ENCODE peak calls at places on chromosome 1, in ten cellular contexts. One of them, this sample, is unnamed.
A peak's percentile ranks its signal among the peaks of the same experiment; 100 is the strongest.

GRCh38 chr1:213598263-213598662 is 389.5 kb upstream of the PROX1 start:
- DNase-seq in spleen: no peak
- DNase-seq in right atrium auricular region: no peak
- DNase-seq in mammary epithelial cell: no peak
- DNase-seq in heart left ventricle: no peak
- DNase-seq in endothelial cell of umbilical vein: no peak
- DNase-seq in DND-41: no peak
- DNase-seq in brain microvascular endothelial cell: no peak
- DNase-seq in MM.1S: no peak
- DNase-seq in Panc1: no peak
- DNase-seq in this sample: no peak

GRCh38 chr1:160129966-160130365 is 14.4 kb downstream of the ATP1A2 start:
- DNase-seq in heart left ventricle: no peak
- DNase-seq in brain microvascular endothelial cell: no peak
- DNase-seq in MM.1S: no peak
- DNase-seq in DND-41: no peak
- DNase-seq in right atrium auricular region: no peak
- DNase-seq in Panc1: no peak
- DNase-seq in mammary epithelial cell: no peak
- DNase-seq in endothelial cell of umbilical vein: no peak
- DNase-seq in spleen: no peak
- DNase-seq in this sample: no peak

GRCh38 chr1:73765551-73766233 is 432.3 kb downstream of the LRRIQ3 start:
- DNase-seq in brain microvascular endothelial cell: no peak
- DNase-seq in endothelial cell of umbilical vein: no peak
- DNase-seq in MM.1S: no peak
- DNase-seq in mammary epithelial cell: no peak
- DNase-seq in right atrium auricular region: no peak
- DNase-seq in DND-41: no peak
- DNase-seq in spleen: no peak
- DNase-seq in heart left ventricle: no peak
- DNase-seq in Panc1: no peak
- DNase-seq in this sample: no peak

GRCh38 chr1:206864939-206865671 is at the start of gene IL20:
- DNase-seq in brain microvascular endothelial cell: peak; percentile 49
- DNase-seq in endothelial cell of umbilical vein: peak; percentile 27
- DNase-seq in mammary epithelial cell: peak; percentile 78
- DNase-seq in DND-41: peak; percentile 65
- DNase-seq in MM.1S: peak; percentile 53
- DNase-seq in Panc1: peak; percentile 45
- DNase-seq in heart left ventricle: peak; percentile 78
- DNase-seq in spleen: peak; percentile 92
- DNase-seq in right atrium auricular region: peak; percentile 74
- DNase-seq in this sample: peak; percentile 90

GRCh38 chr1:5949074-5949760 is 43.0 kb downstream of the NPHP4 start:
- DNase-seq in mammary epithelial cell: no peak
- DNase-seq in spleen: no peak
- DNase-seq in Panc1: no peak
- DNase-seq in MM.1S: no peak
- DNase-seq in endothelial cell of umbilical vein: no peak
- DNase-seq in heart left ventricle: no peak
- DNase-seq in brain microvascular endothelial cell: no peak
- DNase-seq in DND-41: no peak
- DNase-seq in right atrium auricular region: no peak
- DNase-seq in this sample: no peak

GRCh38 chr1:6996371-6996770 is 211.1 kb downstream of the CAMTA1 start:
- DNase-seq in Panc1: no peak
- DNase-seq in DND-41: no peak
- DNase-seq in endothelial cell of umbilical vein: no peak
- DNase-seq in MM.1S: peak; percentile 67
- DNase-seq in right atrium auricular region: no peak
- DNase-seq in brain microvascular endothelial cell: no peak
- DNase-seq in spleen: no peak
- DNase-seq in heart left ventricle: no peak
- DNase-seq in mammary epithelial cell: no peak
- DNase-seq in this sample: no peak

GRCh38 chr1:80441664-80442063 is 1359.1 kb upstream of the ADGRL2 start:
- DNase-seq in DND-41: no peak
- DNase-seq in spleen: no peak
- DNase-seq in brain microvascular endothelial cell: no peak
- DNase-seq in MM.1S: no peak
- DNase-seq in mammary epithelial cell: no peak
- DNase-seq in right atrium auricular region: no peak
- DNase-seq in Panc1: no peak
- DNase-seq in endothelial cell of umbilical vein: no peak
- DNase-seq in heart left ventricle: no peak
- DNase-seq in this sample: no peak

GRCh38 chr1:198693321-198693720 is 54.5 kb downstream of the PTPRC start:
- DNase-seq in heart left ventricle: no peak
- DNase-seq in Panc1: no peak
- DNase-seq in right atrium auricular region: no peak
- DNase-seq in brain microvascular endothelial cell: no peak
- DNase-seq in endothelial cell of umbilical vein: no peak
- DNase-seq in spleen: no peak
- DNase-seq in mammary epithelial cell: peak; percentile 13
- DNase-seq in MM.1S: no peak
- DNase-seq in DND-41: no peak
- DNase-seq in this sample: no peak

DNA sequence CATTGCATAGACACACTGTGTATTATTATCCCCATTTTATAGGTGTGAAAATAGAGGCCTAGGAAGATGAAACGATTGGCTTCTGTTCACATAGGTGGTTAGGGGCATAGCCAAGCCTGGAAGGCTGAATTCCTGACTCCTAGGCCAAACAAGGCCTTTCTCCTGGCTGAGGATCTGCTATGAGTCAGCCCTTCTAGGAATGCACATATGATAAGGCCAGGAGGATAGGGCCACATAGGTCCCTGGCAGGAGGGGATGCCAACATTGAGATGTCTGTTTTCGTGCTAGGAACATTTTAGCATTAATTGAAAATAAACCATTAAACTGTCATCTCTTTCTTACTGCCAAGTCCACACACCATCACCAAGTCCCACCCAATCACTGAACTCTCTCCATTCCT is 9.2 kb downstream of the CSMD2 start:
- DNase-seq in endothelial cell of umbilical vein: no peak
- DNase-seq in spleen: no peak
- DNase-seq in MM.1S: no peak
- DNase-seq in brain microvascular endothelial cell: no peak
- DNase-seq in Panc1: no peak
- DNase-seq in right atrium auricular region: no peak
- DNase-seq in heart left ventricle: no peak
- DNase-seq in DND-41: no peak
- DNase-seq in mammary epithelial cell: no peak
- DNase-seq in this sample: no peak
- H3K27ac ChIP-seq in endothelial cell of umbilical vein: no peak overlapping the region
- H3K27ac ChIP-seq in spleen: no peak overlapping the region
- H3K27ac ChIP-seq in MM.1S: no peak overlapping the region
- H3K27ac ChIP-seq in brain microvascular endothelial cell: no peak overlapping the region
- H3K27ac ChIP-seq in Panc1: no peak overlapping the region
- H3K27ac ChIP-seq in right atrium auricular region: no peak overlapping the region
- H3K27ac ChIP-seq in heart left ventricle: no peak overlapping the region
- H3K27ac ChIP-seq in DND-41: no peak overlapping the region
- H3K27ac ChIP-seq in mammary epithelial cell: no peak overlapping the region
- H3K27ac ChIP-seq in this sample: no peak overlapping the region

GRCh38 chr1:116359060-116359830 is 13.8 kb upstream of the ATP1A1 start:
- DNase-seq in endothelial cell of umbilical vein: peak; percentile 34
- DNase-seq in mammary epithelial cell: peak; percentile 27
- DNase-seq in spleen: no peak
- DNase-seq in heart left ventricle: no peak
- DNase-seq in Panc1: no peak
- DNase-seq in DND-41: no peak
- DNase-seq in MM.1S: no peak
- DNase-seq in brain microvascular endothelial cell: peak; percentile 43
- DNase-seq in right atrium auricular region: no peak
- DNase-seq in this sample: no peak

GRCh38 chr1:116362050-116362449 is 11.0 kb upstream of the ATP1A1 start:
- DNase-seq in mammary epithelial cell: no peak
- DNase-seq in heart left ventricle: no peak
- DNase-seq in DND-41: no peak
- DNase-seq in MM.1S: no peak
- DNase-seq in right atrium auricular region: no peak
- DNase-seq in endothelial cell of umbilical vein: no peak
- DNase-seq in spleen: no peak
- DNase-seq in brain microvascular endothelial cell: no peak
- DNase-seq in Panc1: no peak
- DNase-seq in this sample: no peak

GRCh38 chr1:116359871-116360270 is 13.2 kb upstream of the ATP1A1 start:
- DNase-seq in right atrium auricular region: no peak
- DNase-seq in Panc1: no peak
- DNase-seq in mammary epithelial cell: no peak
- DNase-seq in heart left ventricle: no peak
- DNase-seq in DND-41: no peak
- DNase-seq in brain microvascular endothelial cell: no peak
- DNase-seq in MM.1S: no peak
- DNase-seq in spleen: no peak
- DNase-seq in endothelial cell of umbilical vein: no peak
- DNase-seq in this sample: no peak

GRCh38 chr1:116361648-116362047 is 11.4 kb upstream of the ATP1A1 start:
- DNase-seq in endothelial cell of umbilical vein: no peak
- DNase-seq in brain microvascular endothelial cell: no peak
- DNase-seq in MM.1S: no peak
- DNase-seq in right atrium auricular region: no peak
- DNase-seq in DND-41: no peak
- DNase-seq in spleen: no peak
- DNase-seq in Panc1: no peak
- DNase-seq in mammary epithelial cell: no peak
- DNase-seq in heart left ventricle: no peak
- DNase-seq in this sample: no peak

DNA sequence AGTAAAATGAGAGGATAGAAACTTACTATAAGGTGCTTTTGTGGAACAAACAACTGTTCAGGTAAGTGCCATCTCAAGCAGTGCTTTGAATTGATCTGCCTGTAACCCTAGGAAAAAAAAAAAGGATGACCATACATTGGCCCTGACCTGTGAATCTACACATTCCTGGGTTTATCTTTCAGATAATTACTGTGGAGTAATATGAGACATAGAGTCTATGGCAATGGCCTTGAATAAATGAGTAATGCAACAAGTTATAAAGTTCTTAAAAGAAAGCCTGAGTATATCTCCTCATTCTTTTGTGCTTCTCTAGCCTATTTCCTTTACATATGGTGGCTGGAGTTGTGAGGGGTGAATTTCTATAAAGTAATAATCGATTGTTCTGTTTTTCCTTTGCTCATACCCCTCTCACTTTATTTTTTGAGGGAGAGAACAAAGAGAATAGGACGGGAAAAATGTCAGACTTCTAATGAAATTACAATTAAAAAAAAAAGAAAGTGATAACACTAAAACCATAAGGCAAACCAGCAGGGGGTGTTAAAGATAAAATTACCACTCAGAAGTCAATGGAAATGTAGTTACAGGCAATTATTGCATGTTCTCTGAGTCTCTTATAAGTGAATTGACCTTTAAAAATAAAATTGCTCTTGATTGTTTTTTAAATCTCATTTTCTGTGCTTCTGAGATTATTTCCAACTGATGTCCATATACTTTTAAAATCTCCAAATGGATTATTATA is 12.4 kb upstream of the ATP1A1 start:
- DNase-seq in spleen: no peak
- DNase-seq in right atrium auricular region: no peak
- DNase-seq in brain microvascular endothelial cell: no peak
- DNase-seq in Panc1: no peak
- DNase-seq in endothelial cell of umbilical vein: peak; percentile 65
- DNase-seq in MM.1S: peak; percentile 8
- DNase-seq in DND-41: no peak
- DNase-seq in mammary epithelial cell: no peak
- DNase-seq in heart left ventricle: no peak
- DNase-seq in this sample: no peak
- TF ChIP-seq CTCF in spleen: peak; percentile 20
- TF ChIP-seq CTCF in right atrium auricular region: no peak
- TF ChIP-seq CTCF in brain microvascular endothelial cell: no peak
- TF ChIP-seq CTCF in Panc1: peak; percentile 12
- TF ChIP-seq CTCF in endothelial cell of umbilical vein: peak; percentile 26
- TF ChIP-seq CTCF in MM.1S: peak; percentile 20
- TF ChIP-seq CTCF in DND-41: peak; percentile 38
- TF ChIP-seq CTCF in mammary epithelial cell: peak; percentile 32
- TF ChIP-seq CTCF in heart left ventricle: peak; percentile 20
- TF ChIP-seq CTCF in this sample: no peak

GRCh38 chr1:201002510-201002909 is 21.0 kb downstream of the KIF21B start:
- DNase-seq in brain microvascular endothelial cell: no peak
- DNase-seq in DND-41: no peak
- DNase-seq in Panc1: no peak
- DNase-seq in heart left ventricle: no peak
- DNase-seq in endothelial cell of umbilical vein: no peak
- DNase-seq in mammary epithelial cell: no peak
- DNase-seq in right atrium auricular region: no peak
- DNase-seq in spleen: no peak
- DNase-seq in MM.1S: no peak
- DNase-seq in this sample: no peak

GRCh38 chr1:200999667-201000066 is 23.8 kb downstream of the KIF21B start:
- DNase-seq in spleen: no peak
- DNase-seq in DND-41: no peak
- DNase-seq in brain microvascular endothelial cell: no peak
- DNase-seq in Panc1: no peak
- DNase-seq in endothelial cell of umbilical vein: no peak
- DNase-seq in right atrium auricular region: no peak
- DNase-seq in mammary epithelial cell: no peak
- DNase-seq in heart left ventricle: no peak
- DNase-seq in MM.1S: no peak
- DNase-seq in this sample: no peak

GRCh38 chr1:201001962-201002361 is 21.6 kb downstream of the KIF21B start:
- DNase-seq in right atrium auricular region: no peak
- DNase-seq in mammary epithelial cell: no peak
- DNase-seq in spleen: peak; percentile 56
- DNase-seq in MM.1S: no peak
- DNase-seq in brain microvascular endothelial cell: no peak
- DNase-seq in heart left ventricle: no peak
- DNase-seq in endothelial cell of umbilical vein: no peak
- DNase-seq in Panc1: no peak
- DNase-seq in DND-41: no peak
- DNase-seq in this sample: no peak

GRCh38 chr1:200998323-200998722 is 25.2 kb downstream of the KIF21B start:
- DNase-seq in Panc1: no peak
- DNase-seq in spleen: no peak
- DNase-seq in DND-41: no peak
- DNase-seq in MM.1S: no peak
- DNase-seq in heart left ventricle: no peak
- DNase-seq in mammary epithelial cell: no peak
- DNase-seq in brain microvascular endothelial cell: no peak
- DNase-seq in right atrium auricular region: no peak
- DNase-seq in endothelial cell of umbilical vein: no peak
- DNase-seq in this sample: no peak

DNA sequence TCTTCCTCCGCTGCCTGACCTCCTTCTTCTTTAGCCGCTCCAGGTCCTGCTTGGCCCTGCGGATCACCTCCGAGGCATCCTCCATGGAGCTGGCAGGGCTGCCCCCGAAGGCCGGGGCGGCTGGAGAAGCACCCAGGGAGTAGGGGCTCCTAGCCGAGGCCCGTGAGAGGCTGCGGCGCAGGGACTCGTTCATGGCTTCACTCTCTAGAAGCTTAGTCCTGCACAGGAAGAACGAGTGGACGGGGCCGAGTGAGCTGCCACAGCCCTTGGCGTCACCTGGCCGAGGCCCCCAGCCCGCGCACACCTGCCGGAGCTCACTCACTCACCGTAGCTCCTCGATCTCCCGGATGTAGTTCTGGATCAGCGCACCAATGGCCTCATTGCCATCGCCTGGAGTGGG is 23.1 kb downstream of the KIF21B start:
- DNase-seq in Panc1: no peak
- DNase-seq in right atrium auricular region: no peak
- DNase-seq in mammary epithelial cell: no peak
- DNase-seq in brain microvascular endothelial cell: no peak
- DNase-seq in MM.1S: no peak
- DNase-seq in endothelial cell of umbilical vein: no peak
- DNase-seq in spleen: no peak
- DNase-seq in DND-41: no peak
- DNase-seq in heart left ventricle: no peak
- DNase-seq in this sample: no peak
- H3K27ac ChIP-seq in Panc1: no peak overlapping the region
- H3K27ac ChIP-seq in right atrium auricular region: no peak overlapping the region
- H3K27ac ChIP-seq in mammary epithelial cell: no peak overlapping the region
- H3K27ac ChIP-seq in brain microvascular endothelial cell: no peak overlapping the region
- H3K27ac ChIP-seq in MM.1S: no peak overlapping the region
- H3K27ac ChIP-seq in endothelial cell of umbilical vein: no peak overlapping the region
- H3K27ac ChIP-seq in spleen: no peak overlapping the region
- H3K27ac ChIP-seq in DND-41: no peak overlapping the region
- H3K27ac ChIP-seq in heart left ventricle: no peak overlapping the region
- H3K27ac ChIP-seq in this sample: no peak overlapping the region

DNA sequence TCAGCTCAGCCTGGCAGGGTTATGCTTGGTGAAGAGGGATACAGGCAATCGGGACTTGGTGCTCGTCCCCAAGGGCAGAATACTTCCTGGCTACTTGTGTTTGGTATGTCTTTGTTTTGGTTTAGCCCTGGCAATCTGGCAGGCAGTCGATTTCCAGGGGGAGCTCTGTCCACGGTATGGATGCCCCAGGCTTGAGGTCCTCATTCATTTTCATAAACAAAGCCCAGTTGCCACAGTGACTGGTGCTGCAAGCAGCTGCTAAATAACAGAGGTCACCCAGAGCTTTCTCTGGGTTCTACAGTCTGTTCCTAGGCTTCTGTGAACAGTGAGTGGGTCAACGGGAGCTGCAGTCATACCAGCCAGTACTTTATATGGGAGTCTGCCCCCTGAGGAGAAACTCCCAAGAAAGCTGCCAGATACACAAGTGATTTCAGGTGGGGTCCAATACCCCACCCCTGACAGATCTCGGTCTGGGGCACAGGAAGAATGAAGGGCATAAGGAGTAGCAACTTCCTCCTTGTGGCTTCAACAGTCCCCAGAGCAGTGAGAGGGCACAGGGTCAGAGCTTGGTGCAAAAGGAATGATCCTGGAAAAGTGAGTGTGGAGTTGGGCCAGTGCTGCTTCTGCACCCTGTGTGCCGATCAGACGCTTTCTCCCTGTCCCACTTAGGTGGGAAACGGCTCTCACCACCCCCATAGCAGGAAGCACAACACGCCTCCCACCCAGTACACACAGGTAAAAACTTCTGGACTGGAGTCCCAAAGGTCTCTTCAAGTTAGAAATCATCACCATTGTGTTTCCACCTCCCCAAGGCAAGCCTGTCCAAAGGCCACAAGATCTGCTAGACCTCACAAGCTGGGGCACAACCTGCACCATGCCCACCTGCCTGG is 55.5 kb downstream of the TGFBR3 start:
- DNase-seq in DND-41: no peak
- DNase-seq in endothelial cell of umbilical vein: peak; percentile 95
- DNase-seq in MM.1S: no peak
- DNase-seq in heart left ventricle: peak; percentile 86
- DNase-seq in spleen: no peak
- DNase-seq in Panc1: no peak
- DNase-seq in mammary epithelial cell: peak; percentile 20
- DNase-seq in right atrium auricular region: peak; percentile 83
- DNase-seq in brain microvascular endothelial cell: peak; percentile 82
- DNase-seq in this sample: no peak
- TF ChIP-seq CTCF in DND-41: no peak
- TF ChIP-seq CTCF in endothelial cell of umbilical vein: peak; percentile 44
- TF ChIP-seq CTCF in MM.1S: no peak
- TF ChIP-seq CTCF in heart left ventricle: peak; percentile 21
- TF ChIP-seq CTCF in spleen: no peak
- TF ChIP-seq CTCF in Panc1: peak; percentile 57
- TF ChIP-seq CTCF in mammary epithelial cell: no peak
- TF ChIP-seq CTCF in right atrium auricular region: no peak
- TF ChIP-seq CTCF in brain microvascular endothelial cell: peak; percentile 67
- TF ChIP-seq CTCF in this sample: no peak

This sample was measured in CD8-positive, alpha-beta T cell.